ENCODE peak calls at places on chromosomes 11 and 22, in ten cellular contexts. One of them, this sample, is unnamed.

GRCh38 chr22:47556473-47556872 is 794.0 kb downstream of the TBC1D22A start:
- DNase-seq in RPMI8226: no peak
- DNase-seq in T-helper 1 cell: no peak
- DNase-seq in HuH-7: no peak
- DNase-seq in hepatocyte: no peak
- DNase-seq in NCI-H146: no peak
- DNase-seq in GF-D8: no peak
- DNase-seq in NAMALWA: no peak
- DNase-seq in fibroblast of villous mesenchyme: no peak
- DNase-seq in ureter: no peak
- DNase-seq in this sample: no peak

GRCh38 chr22:44603774-44604173 is 98.2 kb upstream of the PRR5 start:
- DNase-seq in RPMI8226: no peak
- DNase-seq in T-helper 1 cell: no peak
- DNase-seq in HuH-7: no peak
- DNase-seq in hepatocyte: no peak
- DNase-seq in NCI-H146: no peak
- DNase-seq in GF-D8: no peak
- DNase-seq in NAMALWA: no peak
- DNase-seq in fibroblast of villous mesenchyme: no peak
- DNase-seq in ureter: no peak
- DNase-seq in this sample: no peak

GRCh38 chr11:120229451-120230424 is 10.2 kb upstream of the POU2F3 start:
- DNase-seq in RPMI8226: peak
- DNase-seq in T-helper 1 cell: no peak
- DNase-seq in HuH-7: no peak
- DNase-seq in hepatocyte: no peak
- DNase-seq in NCI-H146: no peak
- DNase-seq in GF-D8: peak
- DNase-seq in NAMALWA: peak
- DNase-seq in fibroblast of villous mesenchyme: peak
- DNase-seq in ureter: no peak
- DNase-seq in this sample: no peak

GRCh38 chr22:41243361-41243760 is 2.6 kb upstream of the CHADL start:
- DNase-seq in RPMI8226: no peak
- DNase-seq in T-helper 1 cell: no peak
- DNase-seq in HuH-7: no peak
- DNase-seq in hepatocyte: no peak
- DNase-seq in NCI-H146: no peak
- DNase-seq in GF-D8: no peak
- DNase-seq in NAMALWA: no peak
- DNase-seq in fibroblast of villous mesenchyme: no peak
- DNase-seq in ureter: no peak
- DNase-seq in this sample: no peak

GRCh38 chr11:15223318-15223717 is 108.6 kb downstream of the INSC start:
- DNase-seq in RPMI8226: no peak
- DNase-seq in T-helper 1 cell: no peak
- DNase-seq in HuH-7: no peak
- DNase-seq in hepatocyte: no peak
- DNase-seq in NCI-H146: no peak
- DNase-seq in GF-D8: no peak
- DNase-seq in NAMALWA: no peak
- DNase-seq in fibroblast of villous mesenchyme: peak
- DNase-seq in ureter: no peak
- DNase-seq in this sample: no peak

GRCh38 chr11:27294654-27295053 is 68.4 kb downstream of the CCDC34 start:
- DNase-seq in RPMI8226: no peak
- DNase-seq in T-helper 1 cell: no peak
- DNase-seq in HuH-7: no peak
- DNase-seq in hepatocyte: peak
- DNase-seq in NCI-H146: peak
- DNase-seq in GF-D8: no peak
- DNase-seq in NAMALWA: no peak
- DNase-seq in fibroblast of villous mesenchyme: no peak
- DNase-seq in ureter: no peak
- DNase-seq in this sample: no peak

GRCh38 chr22:35894464-35894878 is 134.2 kb downstream of the RBFOX2 start:
- DNase-seq in RPMI8226: no peak
- DNase-seq in T-helper 1 cell: no peak
- DNase-seq in HuH-7: no peak
- DNase-seq in hepatocyte: no peak
- DNase-seq in NCI-H146: no peak
- DNase-seq in GF-D8: no peak
- DNase-seq in NAMALWA: no peak
- DNase-seq in fibroblast of villous mesenchyme: peak
- DNase-seq in ureter: no peak
- DNase-seq in this sample: no peak

GRCh38 chr11:80034801-80035200 is 594.0 kb upstream of the TENM4 start:
- DNase-seq in RPMI8226: no peak
- DNase-seq in T-helper 1 cell: no peak
- DNase-seq in HuH-7: no peak
- DNase-seq in hepatocyte: no peak
- DNase-seq in NCI-H146: no peak
- DNase-seq in GF-D8: no peak
- DNase-seq in NAMALWA: no peak
- DNase-seq in fibroblast of villous mesenchyme: no peak
- DNase-seq in ureter: no peak
- DNase-seq in this sample: no peak

GRCh38 chr22:33274214-33274828 is 216.1 kb upstream of the SYN3 start:
- DNase-seq in RPMI8226: peak
- DNase-seq in T-helper 1 cell: no peak
- DNase-seq in HuH-7: peak
- DNase-seq in hepatocyte: no peak
- DNase-seq in NCI-H146: peak
- DNase-seq in GF-D8: no peak
- DNase-seq in NAMALWA: peak
- DNase-seq in fibroblast of villous mesenchyme: no peak
- DNase-seq in ureter: no peak
- DNase-seq in this sample: no peak

GRCh38 chr22:44677299-44678244 is 24.4 kb upstream of the PRR5 start:
- DNase-seq in RPMI8226: no peak
- DNase-seq in T-helper 1 cell: no peak
- DNase-seq in HuH-7: no peak
- DNase-seq in hepatocyte: no peak
- DNase-seq in NCI-H146: no peak
- DNase-seq in GF-D8: no peak
- DNase-seq in NAMALWA: no peak
- DNase-seq in fibroblast of villous mesenchyme: no peak
- DNase-seq in ureter: no peak
- DNase-seq in this sample: no peak

GRCh38 chr11:118870396-118871343 is 13.0 kb upstream of the CXCR5 start:
- DNase-seq in RPMI8226: peak
- DNase-seq in T-helper 1 cell: no peak
- DNase-seq in HuH-7: no peak
- DNase-seq in hepatocyte: no peak
- DNase-seq in NCI-H146: no peak
- DNase-seq in GF-D8: peak
- DNase-seq in NAMALWA: peak
- DNase-seq in fibroblast of villous mesenchyme: peak
- DNase-seq in ureter: peak
- DNase-seq in this sample: no peak

GRCh38 chr22:26143801-26144325 is 25.4 kb upstream of the SEZ6L start:
- DNase-seq in RPMI8226: no peak
- DNase-seq in T-helper 1 cell: no peak
- DNase-seq in HuH-7: no peak
- DNase-seq in hepatocyte: no peak
- DNase-seq in NCI-H146: no peak
- DNase-seq in GF-D8: no peak
- DNase-seq in NAMALWA: no peak
- DNase-seq in fibroblast of villous mesenchyme: no peak
- DNase-seq in ureter: no peak
- DNase-seq in this sample: no peak

GRCh38 chr11:44681698-44682097 is 45.1 kb upstream of the TSPAN18 start:
- DNase-seq in RPMI8226: no peak
- DNase-seq in T-helper 1 cell: no peak
- DNase-seq in HuH-7: no peak
- DNase-seq in hepatocyte: no peak
- DNase-seq in NCI-H146: no peak
- DNase-seq in GF-D8: no peak
- DNase-seq in NAMALWA: no peak
- DNase-seq in fibroblast of villous mesenchyme: peak
- DNase-seq in ureter: no peak
- DNase-seq in this sample: no peak

This sample was measured in A549.